ENCODE peak calls at places on chromosomes 6 and 20, in six cellular contexts. E is tibial artery, L is adrenal gland, K is ovary, B is A549, T is heart right ventricle. R is an unnamed sample. For H3K4me1, the result is how much of the 10 kb centered on the place peaks cover.

GRCh38 chr6:44138717-44139350 is 11.5 kb downstream of the TMEM63B start:
- DNase-seq in E (no peak), L (no peak), K (no peak), B (no peak), T (no peak), R (no peak)

GRCh38 chr6:52577022-52577777 is at the start of gene TRAM2:
- DNase-seq in E (peak), L (peak), K (peak), B (peak), T (peak), R (peak)

GRCh38 chr20:38804682-38805501 is 605 bp upstream of the PPP1R16B start:
- DNase-seq in E (no peak), L (no peak), K (no peak), B (no peak), T (peak), R (peak)

GRCh38 chr6:24931296-24931695 is 4.5 kb downstream of the RIPOR2 start:
- DNase-seq in E (no peak), L (no peak), K (no peak), B (no peak), T (no peak), R (no peak)

GRCh38 chr20:37941332-37941731 is 38.4 kb downstream of the VSTM2L start:
- DNase-seq in E (no peak), L (no peak), K (no peak), B (peak), T (no peak), R (no peak)

GRCh38 chr20:37991506-37992302 is 41.6 kb downstream of the TTI1 start:
- DNase-seq in E (no peak), L (no peak), K (no peak), B (no peak), T (no peak), R (no peak)

GRCh38 chr6:107665386-107665785 is 158.7 kb downstream of the SCML4 start:
- DNase-seq in E (no peak), L (no peak), K (no peak), B (no peak), T (no peak), R (no peak)

GRCh38 chr20:10634683-10635411 is 39.0 kb downstream of the JAG1 start:
- DNase-seq in E (no peak), L (no peak), K (no peak), B (no peak), T (no peak), R (no peak)

GRCh38 chr20:15951711-15952110 is 621.5 kb downstream of the KIF16B start:
- DNase-seq in E (no peak), L (no peak), K (no peak), B (no peak), T (no peak), R (no peak)

GRCh38 chr6:43667245-43668150 is 20.1 kb downstream of the MRPS18A start:
- DNase-seq in E (peak), L (peak), K (peak), B (peak), T (peak), R (peak)

GRCh38 chr20:11352041-11352440 is 565.7 kb upstream of the BTBD3 start:
- DNase-seq in E (no peak), L (no peak), K (no peak), B (no peak), T (no peak), R (no peak)

GRCh38 chr6:145491126-145491525 is 244.2 kb downstream of the EPM2A start:
- DNase-seq in E (no peak), L (no peak), K (no peak), B (no peak), T (no peak), R (no peak)

GRCh38 chr20:34350095-34350494 is 13.0 kb upstream of the ITCH start:
- DNase-seq in E (no peak), L (no peak), K (no peak), B (no peak), T (no peak), R (no peak)

GRCh38 chr6:116012471-116012949 is 48.2 kb downstream of the FRK start:
- DNase-seq in E (no peak), L (no peak), K (no peak), B (no peak), T (no peak), R (no peak)

GRCh38 chr6:161918608-161919205 is 644.8 kb upstream of the AGPAT4 start:
- DNase-seq in E (no peak), L (no peak), K (no peak), B (no peak), T (no peak), R (no peak)

GRCh38 chr6:161918154-161918553 is 644.3 kb upstream of the AGPAT4 start:
- DNase-seq in E (no peak), L (no peak), K (no peak), B (peak), T (no peak), R (no peak)

GRCh38 chr6:161919711-161920110 is 645.9 kb upstream of the AGPAT4 start:
- DNase-seq in E (no peak), L (no peak), K (no peak), B (no peak), T (no peak), R (no peak)

GRCh38 chr6:161915456-161915964 is 641.6 kb upstream of the AGPAT4 start:
- DNase-seq in E (no peak), L (no peak), K (no peak), B (no peak), T (no peak), R (no peak)

GRCh38 chr6:161917645-161918044 is 643.8 kb upstream of the AGPAT4 start:
- DNase-seq in E (no peak), L (no peak), K (no peak), B (no peak), T (no peak), R (no peak)
- TF ChIP-seq CTCF in E (no peak), L (no peak), K (no peak), B (no peak), T (no peak), R (no peak)

DNA sequence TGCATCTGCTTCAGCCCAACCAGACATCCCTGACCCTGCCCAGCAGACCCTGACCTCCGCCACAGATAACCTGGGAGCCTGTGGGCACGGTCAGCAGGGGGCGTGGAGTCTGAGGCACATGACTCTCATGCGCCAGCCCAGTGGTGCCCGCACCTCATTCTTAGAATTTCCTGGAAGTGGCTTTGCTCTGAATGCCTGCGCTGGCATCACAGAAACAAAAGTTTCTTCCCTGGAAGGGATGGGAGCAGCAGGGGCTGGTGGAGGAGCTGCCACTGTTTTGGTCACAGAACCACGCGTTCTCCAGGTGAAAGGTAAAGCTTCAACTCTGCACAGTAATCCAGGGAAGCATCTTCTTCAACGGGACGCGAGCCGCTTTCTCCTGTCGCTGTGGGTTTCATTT is 67.9 kb upstream of the DUSP22 start:
- DNase-seq in E (no peak), L (no peak), K (no peak), B (no peak), T (no peak), R (no peak)
- H3K4me1 ChIP-seq in E (under half), L (under half), K (under half), B (under half), T (under half), R (under half)

GRCh38 chr6:38773338-38773737 is 58.2 kb downstream of the DNAH8 start:
- DNase-seq in E (no peak), L (no peak), K (no peak), B (peak), T (no peak), R (no peak)
- TF ChIP-seq CTCF in E (no peak), L (no peak), K (no peak), B (no peak), T (no peak), R (peak)

GRCh38 chr6:150044621-150045145 is 19.4 kb upstream of the RAET1L start:
- DNase-seq in E (no peak), L (no peak), K (no peak), B (no peak), T (no peak), R (no peak)
- H3K4me1 ChIP-seq in E (under half), L (under half), K (under half), B (under half), T (under half), R (under half)

DNA sequence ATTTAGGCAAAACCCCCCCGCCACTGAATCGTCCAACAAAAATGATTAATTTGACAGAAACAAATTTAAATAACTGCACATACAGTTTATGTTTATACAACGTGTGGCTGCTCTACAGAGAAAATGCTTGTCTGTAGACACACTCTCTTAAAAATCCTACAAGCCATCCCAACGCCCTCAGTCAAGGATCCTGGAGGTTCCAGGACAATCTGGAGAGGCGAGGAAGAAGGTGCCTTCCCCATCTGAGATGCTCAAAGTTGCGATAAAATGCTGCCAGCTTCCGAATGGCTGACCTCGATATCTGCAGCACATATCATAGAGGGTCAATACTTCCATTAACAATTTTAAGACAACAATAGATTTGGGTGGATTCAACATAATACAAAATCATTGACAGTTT is 25.3 kb downstream of the ZNF217 start:
- DNase-seq in E (no peak), L (no peak), K (no peak), B (no peak), T (no peak), R (no peak)
- TF ChIP-seq CTCF in E (no peak), L (no peak), K (no peak), B (no peak), T (no peak), R (no peak)

GRCh38 chr20:62774762-62775161 is 21.5 kb upstream of the MRGBP start:
- DNase-seq in E (no peak), L (no peak), K (no peak), B (no peak), T (no peak), R (no peak)

GRCh38 chr20:62772994-62773858 is 23.0 kb upstream of the MRGBP start:
- DNase-seq in E (no peak), L (no peak), K (no peak), B (no peak), T (no peak), R (no peak)

GRCh38 chr20:62775206-62775605 is 21.1 kb upstream of the MRGBP start:
- DNase-seq in E (no peak), L (no peak), K (no peak), B (no peak), T (no peak), R (no peak)

GRCh38 chr20:62772618-62772993 is 23.7 kb upstream of the MRGBP start:
- DNase-seq in E (no peak), L (no peak), K (no peak), B (no peak), T (no peak), R (no peak)

DNA sequence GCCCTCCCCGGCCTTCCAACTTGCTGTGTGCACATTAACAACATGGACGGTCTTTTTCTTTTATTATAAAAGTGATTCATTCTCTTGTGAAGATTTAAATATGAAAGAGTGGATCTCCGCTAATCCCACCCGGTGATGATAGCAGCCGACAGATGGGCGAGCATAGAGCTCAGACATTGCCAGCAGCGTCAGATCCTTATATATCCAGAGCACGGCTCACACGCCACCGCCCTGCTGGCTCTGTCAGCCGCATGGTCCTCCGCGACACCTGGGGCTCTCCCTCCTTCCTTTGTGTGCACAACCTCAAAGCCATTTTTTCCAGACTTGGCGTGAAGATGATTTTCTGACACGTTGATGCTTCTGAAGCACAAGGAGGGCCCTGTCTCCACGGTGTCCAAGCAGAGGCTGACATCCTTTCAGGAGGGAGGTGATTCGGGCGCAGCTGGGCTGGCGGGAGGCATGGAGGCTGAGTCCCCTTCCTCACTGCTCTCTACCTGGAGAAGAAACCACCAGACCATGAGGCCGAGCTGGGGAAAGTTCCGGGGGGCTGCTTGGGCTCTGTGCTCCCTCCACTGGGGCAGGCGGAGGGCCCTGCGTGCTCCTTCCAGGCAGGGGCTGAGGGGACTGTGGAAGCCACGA is 22.1 kb upstream of the MRGBP start:
- DNase-seq in E (no peak), L (no peak), K (no peak), B (no peak), T (no peak), R (no peak)
- H3K4me1 ChIP-seq in E (under half), L (under half), K (under half), B (under half), T (under half), R (under half)

GRCh38 chr6:7335519-7335918 is 22.5 kb upstream of the SSR1 start:
- DNase-seq in E (no peak), L (no peak), K (no peak), B (no peak), T (no peak), R (no peak)
- TF ChIP-seq CTCF in E (no peak), L (no peak), K (no peak), B (no peak), T (no peak), R (no peak)

GRCh38 chr6:147159536-147160374 is 44.5 kb upstream of the STXBP5 start:
- DNase-seq in E (no peak), L (no peak), K (no peak), B (no peak), T (no peak), R (no peak)
- H3K4me1 ChIP-seq in E (under half), L (under half), K (under half), B (under half), T (under half), R (under half)

DNA sequence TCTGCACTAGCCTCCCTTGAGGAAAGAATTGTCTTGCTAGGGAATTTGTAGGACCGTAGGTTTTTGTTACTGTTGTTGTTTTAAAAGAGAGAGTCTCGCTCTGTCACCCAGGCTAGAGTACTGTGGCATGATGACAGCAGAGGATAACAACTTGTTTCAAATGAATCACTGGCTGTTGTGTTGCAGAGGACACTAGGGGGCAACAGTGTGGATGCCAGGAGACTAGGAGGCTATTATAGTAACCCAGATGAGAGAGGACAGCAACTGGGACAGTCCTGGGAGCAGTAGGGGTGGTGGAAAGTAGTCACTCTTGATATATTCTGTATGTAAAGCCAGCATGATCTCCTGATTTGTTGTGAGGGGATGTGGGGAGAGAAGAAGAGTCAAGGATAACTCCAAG is 41.8 kb upstream of the LAMA4 start:
- DNase-seq in E (no peak), L (no peak), K (no peak), B (peak), T (no peak), R (no peak)
- TF ChIP-seq CTCF in E (no peak), L (no peak), K (no peak), B (peak), T (no peak), R (peak)

GRCh38 chr6:154123131-154123530 is 84.1 kb downstream of the OPRM1 start:
- DNase-seq in E (no peak), L (no peak), K (no peak), B (no peak), T (no peak), R (no peak)
- H3K4me1 ChIP-seq in E (under half), L (under half), K (under half), B (under half), T (under half), R (under half)